ENCODE peak calls at places on chromosomes 6 and 20, in six cellular contexts. B is A549, Y is HepG2, G is upper lobe of left lung, Q is K562, W is GM12878. P is an unnamed sample.

GRCh38 chr6:125041740-125042459 is 79.7 kb downstream of the RNF217 start:
- ATAC-seq in B (no peak), Y (no peak), G (no peak), Q (peak), W (no peak), P (no peak)

GRCh38 chr6:88662163-88662580 is 301.2 kb downstream of the RNGTT start:
- ATAC-seq in B (peak), Y (peak), G (no peak), Q (no peak), W (peak), P (no peak)

GRCh38 chr6:18489335-18489734 is 102.2 kb downstream of the RNF144B start:
- ATAC-seq in B (no peak), Y (no peak), G (no peak), Q (no peak), W (no peak), P (no peak)

GRCh38 chr6:33314943-33315752 is 1.3 kb upstream of the TAPBP start:
- ATAC-seq in B (peak), Y (no peak), G (no peak), Q (peak), W (peak), P (no peak)

GRCh38 chr6:159169557-159170332 is 545 bp downstream of the FNDC1 start:
- ATAC-seq in B (peak), Y (no peak), G (no peak), Q (no peak), W (peak), P (peak)

GRCh38 chr20:62356948-62357667 is 10.0 kb downstream of the LAMA5 start:
- ATAC-seq in B (peak), Y (no peak), G (peak), Q (peak), W (no peak), P (peak)

GRCh38 chr6:109793793-109794192 is 102.7 kb downstream of the FIG4 start:
- ATAC-seq in B (peak), Y (no peak), G (peak), Q (peak), W (no peak), P (peak)

GRCh38 chr6:259901-260508 is 32.3 kb upstream of the DUSP22 start:
- ATAC-seq in B (no peak), Y (no peak), G (no peak), Q (no peak), W (peak), P (no peak)

GRCh38 chr6:33988121-33989015 is 157.5 kb downstream of the GRM4 start:
- ATAC-seq in B (peak), Y (peak), G (no peak), Q (peak), W (no peak), P (no peak)

GRCh38 chr6:128068110-128068460 is 167.2 kb upstream of the THEMIS start:
- ATAC-seq in B (no peak), Y (peak), G (no peak), Q (no peak), W (peak), P (no peak)

GRCh38 chr20:31843288-31843687 is 2.1 kb downstream of the FOXS1 start:
- ATAC-seq in B (no peak), Y (no peak), G (no peak), Q (no peak), W (no peak), P (no peak)

GRCh38 chr6:40803897-40804702 is 216.9 kb upstream of the LRFN2 start:
- ATAC-seq in B (no peak), Y (no peak), G (no peak), Q (no peak), W (no peak), P (no peak)

GRCh38 chr6:169070506-169071176 is 183.0 kb downstream of the THBS2 start:
- ATAC-seq in B (peak), Y (peak), G (peak), Q (peak), W (no peak), P (peak)

GRCh38 chr6:31884528-31885035 is 5.8 kb upstream of the SLC44A4 start:
- ATAC-seq in B (no peak), Y (no peak), G (no peak), Q (no peak), W (no peak), P (no peak)

GRCh38 chr6:122129313-122130025 is 270.0 kb upstream of the HSF2 start:
- ATAC-seq in B (no peak), Y (no peak), G (no peak), Q (no peak), W (no peak), P (no peak)
- TF ChIP-seq EP300 in B (no peak), Y (no peak), G (no peak), Q (no peak), W (no peak), P (no peak)

GRCh38 chr6:131331873-131332759 is 196.8 kb downstream of the AKAP7 start:
- ATAC-seq in B (no peak), Y (no peak), G (no peak), Q (no peak), W (no peak), P (no peak)
- H3K27ac ChIP-seq in B (no peak), Y (no peak), G (no peak), Q (no peak), W (no peak), P (no peak)

GRCh38 chr6:133888931-133889556 is at the start of gene TCF21:
- ATAC-seq in B (peak), Y (peak), G (peak), Q (no peak), W (no peak), P (peak)
- H3K4me3 ChIP-seq in B (no peak), Y (no peak), G (peak), Q (no peak), W (no peak), P (peak)

GRCh38 chr20:36491901-36492617 is 49.3 kb upstream of the MYL9 start:
- ATAC-seq in B (peak), Y (no peak), G (peak), Q (peak), W (peak), P (peak)
- TF ChIP-seq EP300 in B (no peak), Y (no peak), G (no peak), Q (no peak), W (no peak), P (no peak)

GRCh38 chr6:36094786-36095496 is 35.4 kb upstream of the MAPK13 start:
- ATAC-seq in B (peak), Y (peak), G (peak), Q (peak), W (peak), P (peak)
- H3K27ac ChIP-seq in B (peak), Y (peak), G (no peak), Q (peak), W (peak), P (peak)

DNA sequence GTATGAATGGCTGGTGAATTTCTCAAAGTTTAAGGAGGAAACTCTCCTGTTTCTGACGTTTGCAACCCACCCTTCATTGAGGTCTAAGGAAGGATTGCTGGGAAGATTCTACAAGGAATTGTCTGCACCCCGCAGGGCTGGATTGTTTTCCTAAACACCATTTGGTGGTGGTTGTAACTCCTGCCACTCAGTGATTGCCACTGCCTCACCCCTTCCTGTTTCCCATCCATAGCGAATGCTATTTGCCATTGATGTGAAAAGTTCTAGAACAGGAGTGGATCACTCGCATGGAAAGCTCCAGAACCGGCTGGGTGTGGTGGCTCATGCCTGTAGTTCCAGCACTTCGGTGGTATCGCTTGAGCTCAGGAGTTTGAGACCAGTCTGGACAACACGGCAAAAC is 8.7 kb upstream of the DSP start:
- ATAC-seq in B (no peak), Y (no peak), G (no peak), Q (no peak), W (no peak), P (no peak)
- H3K4me3 ChIP-seq in B (no peak), Y (no peak), G (no peak), Q (no peak), W (no peak), P (no peak)

GRCh38 chr6:89987830-89988229 is 93.6 kb downstream of the GJA10 start:
- ATAC-seq in B (no peak), Y (no peak), G (no peak), Q (no peak), W (no peak), P (no peak)
- TF ChIP-seq EP300 in B (no peak), Y (no peak), G (no peak), Q (no peak), W (no peak), P (no peak)